ENCODE peak calls at places on chromosomes 11 and 22, in seven cellular contexts. N, W, L, G, M, A and Z are unnamed samples.

GRCh38 chr11:20668844-20669832 is at the start of gene NELL1:
- DNase-seq in N (no peak), W (no peak), L (no peak), G (no peak), M (peak; percentile 42), A (peak; percentile 75), Z (peak; percentile 68)

GRCh38 chr22:46752911-46753310 is 9.5 kb upstream of the TBC1D22A start:
- DNase-seq in N (no peak), W (no peak), L (no peak), G (no peak), M (no peak), A (no peak), Z (no peak)

GRCh38 chr11:13486926-13487660 is 8.7 kb downstream of the PTH start:
- DNase-seq in N (peak; percentile 67), W (no peak), L (no peak), G (no peak), M (peak; percentile 44), A (peak; percentile 73), Z (peak; percentile 87)

GRCh38 chr11:85472953-85473352 is 154.2 kb downstream of the DLG2 start:
- DNase-seq in N (no peak), W (no peak), L (no peak), G (no peak), M (no peak), A (peak; percentile 8), Z (no peak)

GRCh38 chr11:130488187-130489026 is 40.0 kb downstream of the ADAMTS15 start:
- DNase-seq in N (no peak), W (no peak), L (no peak), G (no peak), M (no peak), A (no peak), Z (no peak)

GRCh38 chr11:80388133-80388532 is 947.3 kb upstream of the TENM4 start:
- DNase-seq in N (no peak), W (no peak), L (no peak), G (peak; percentile 9), M (peak; percentile 10), A (peak; percentile 13), Z (peak; percentile 9)

GRCh38 chr11:108933630-108934029 is 268.8 kb downstream of the DDX10 start:
- DNase-seq in N (peak; percentile 61), W (no peak), L (no peak), G (peak; percentile 35), M (no peak), A (no peak), Z (no peak)

GRCh38 chr11:121533556-121534050 is 80.8 kb upstream of the SORL1-AS1 start:
- DNase-seq in N (no peak), W (no peak), L (no peak), G (no peak), M (no peak), A (no peak), Z (no peak)

GRCh38 chr22:43109921-43110443 is 568 bp upstream of the BIK start:
- DNase-seq in N (peak; percentile 20), W (no peak), L (no peak), G (no peak), M (no peak), A (peak; percentile 64), Z (peak; percentile 55)

GRCh38 chr11:116731097-116731761 is 41.6 kb downstream of the BUD13 start:
- DNase-seq in N (peak; percentile 35), W (no peak), L (no peak), G (peak; percentile 13), M (peak; percentile 31), A (peak; percentile 88), Z (peak; percentile 85)

GRCh38 chr22:32695451-32695891 is 106.0 kb upstream of the TIMP3 start:
- DNase-seq in N (peak; percentile 88), W (peak; percentile 21), L (no peak), G (peak; percentile 50), M (peak; percentile 69), A (no peak), Z (no peak)

GRCh38 chr11:17813391-17814059 is 78.9 kb downstream of the KCNC1 start:
- DNase-seq in N (no peak), W (no peak), L (no peak), G (peak; percentile 28), M (no peak), A (no peak), Z (no peak)

GRCh38 chr11:39374963-39375698 is 2084.3 kb downstream of the LRRC4C start:
- DNase-seq in N (peak; percentile 28), W (peak; percentile 10), L (peak; percentile 44), G (peak; percentile 67), M (peak; percentile 58), A (peak; percentile 49), Z (peak; percentile 53)

GRCh38 chr11:124870430-124870829 is 5.2 kb downstream of the ROBO3 start:
- DNase-seq in N (no peak), W (no peak), L (no peak), G (no peak), M (no peak), A (no peak), Z (no peak)

GRCh38 chr11:124869856-124870387 is 4.7 kb downstream of the ROBO3 start:
- DNase-seq in N (no peak), W (no peak), L (no peak), G (no peak), M (no peak), A (no peak), Z (no peak)

GRCh38 chr11:124873980-124874379 is 8.7 kb downstream of the ROBO3 start:
- DNase-seq in N (no peak), W (no peak), L (no peak), G (no peak), M (no peak), A (no peak), Z (no peak)

GRCh38 chr11:124872741-124873140 is 7.5 kb downstream of the ROBO3 start:
- DNase-seq in N (no peak), W (no peak), L (no peak), G (no peak), M (no peak), A (peak; percentile 53), Z (peak; percentile 66)

GRCh38 chr11:124872280-124872679 is 7.0 kb downstream of the ROBO3 start:
- DNase-seq in N (no peak), W (no peak), L (no peak), G (no peak), M (no peak), A (no peak), Z (no peak)
- TF ChIP-seq EZH2 in N (no peak), W (no peak), L (no peak), G (no peak), M (no peak), A (no peak), Z (no peak)

GRCh38 chr11:71203681-71204080 is 48.7 kb downstream of the SHANK2 start:
- DNase-seq in N (no peak), W (no peak), L (no peak), G (no peak), M (no peak), A (no peak), Z (no peak)

GRCh38 chr11:71202966-71203365 is 49.4 kb downstream of the SHANK2 start:
- DNase-seq in N (no peak), W (no peak), L (no peak), G (no peak), M (no peak), A (no peak), Z (no peak)

GRCh38 chr11:71201936-71202597 is 50.3 kb downstream of the SHANK2 start:
- DNase-seq in N (no peak), W (no peak), L (no peak), G (no peak), M (no peak), A (no peak), Z (no peak)

GRCh38 chr11:71201231-71201630 is 51.1 kb downstream of the SHANK2 start:
- DNase-seq in N (no peak), W (no peak), L (no peak), G (no peak), M (no peak), A (no peak), Z (no peak)

DNA sequence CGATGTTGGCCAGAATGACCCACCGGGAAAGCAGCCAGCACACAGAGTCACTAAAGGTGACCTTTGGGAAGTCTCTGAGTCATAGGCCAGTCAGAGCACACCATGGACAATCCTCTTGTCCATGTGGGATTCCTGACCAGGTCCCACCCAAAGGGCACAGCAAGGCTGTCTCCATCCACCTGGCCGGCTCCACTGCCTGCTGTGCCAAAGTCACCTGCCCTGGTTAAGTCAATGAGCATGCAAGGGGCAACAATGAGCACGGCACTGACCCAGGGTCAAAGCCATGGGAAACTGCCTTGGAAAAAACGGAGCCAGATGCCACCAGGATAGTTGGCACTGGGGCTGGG is 49.8 kb downstream of the SHANK2 start:
- DNase-seq in N (no peak), W (no peak), L (no peak), G (no peak), M (no peak), A (no peak), Z (no peak)
- TF ChIP-seq EZH2phosphoT487 in N (no peak), W (no peak), L (no peak), G (no peak), M (no peak), A (no peak), Z (no peak)

GRCh38 chr11:61091373-61092279 is 10.7 kb upstream of the CD5 start:
- DNase-seq in N (peak; percentile 47), W (no peak), L (no peak), G (no peak), M (no peak), A (no peak), Z (no peak)

GRCh38 chr11:61098778-61099177 is 3.5 kb upstream of the CD5 start:
- DNase-seq in N (no peak), W (no peak), L (no peak), G (no peak), M (no peak), A (no peak), Z (no peak)

GRCh38 chr11:61092908-61093763 is 9.2 kb upstream of the CD5 start:
- DNase-seq in N (no peak), W (no peak), L (no peak), G (no peak), M (no peak), A (no peak), Z (no peak)

GRCh38 chr11:61092280-61092766 is 10.0 kb upstream of the CD5 start:
- DNase-seq in N (no peak), W (no peak), L (no peak), G (no peak), M (no peak), A (no peak), Z (no peak)

GRCh38 chr11:61095022-61095421 is 7.3 kb upstream of the CD5 start:
- DNase-seq in N (no peak), W (no peak), L (no peak), G (no peak), M (no peak), A (no peak), Z (no peak)
- H2AFZ ChIP-seq in N (no peak overlapping the region), W (no peak overlapping the region), L (no peak overlapping the region), G (no peak overlapping the region), M (no peak overlapping the region), A (no peak overlapping the region), Z (no peak overlapping the region)

DNA sequence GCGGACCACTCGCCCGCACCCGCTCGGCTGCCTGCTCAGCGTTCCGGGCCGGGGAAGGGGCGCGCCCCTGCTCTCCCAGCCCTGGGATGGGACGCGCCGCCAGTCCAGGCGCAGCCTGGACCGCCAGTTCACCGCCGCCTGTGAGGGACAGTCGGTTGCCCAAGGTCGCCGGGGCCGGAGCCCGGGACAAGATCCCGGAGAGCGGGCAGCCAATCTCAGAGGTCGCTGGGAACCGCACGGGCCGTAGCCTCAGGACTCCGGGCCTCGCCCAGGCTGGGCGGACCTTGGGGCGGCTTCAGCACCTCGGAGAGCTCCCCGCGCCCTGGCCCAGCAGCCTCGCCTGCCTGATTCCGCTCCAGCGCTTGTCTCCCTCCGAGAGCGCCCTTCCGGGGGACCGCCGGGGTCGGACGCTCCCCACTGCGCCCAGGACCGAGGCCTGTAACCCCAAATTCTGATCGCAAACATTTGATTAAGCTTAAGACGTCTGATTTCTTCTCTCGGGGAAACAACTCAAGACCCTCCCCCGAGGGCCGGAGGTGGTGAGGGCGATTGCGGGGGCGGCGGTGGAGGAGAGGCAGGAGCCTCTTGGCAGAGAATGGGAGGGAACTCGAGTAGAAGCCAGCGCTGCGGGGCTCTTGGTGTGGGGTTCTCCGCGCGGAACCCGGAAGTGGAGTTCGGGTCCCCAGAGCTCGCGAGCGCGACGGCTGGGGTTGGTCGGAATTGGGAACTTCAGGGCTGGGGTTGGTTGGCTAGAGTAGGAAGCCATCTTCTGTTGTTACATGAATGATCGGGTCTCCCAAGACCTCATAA is 1.1 kb upstream of the CHRM4 start:
- DNase-seq in N (peak; percentile 91), W (no peak), L (peak; percentile 74), G (peak; percentile 66), M (peak; percentile 94), A (peak; percentile 96), Z (peak; percentile 95)
- TF ChIP-seq EZH2 in N (no peak), W (no peak), L (no peak), G (no peak), M (no peak), A (peak; percentile 65), Z (no peak)